ENCODE peak calls at places on chromosomes 1 and 21, in six cellular contexts. G, R, X, S, Y and M are unnamed samples.

GRCh38 chr1:62601412-62601971 is 4.2 kb downstream of the ANGPTL3 start:
- DNase-seq in R (no peak), X (peak; percentile 30), G (no peak), S (no peak), Y (no peak), M (no peak)

GRCh38 chr1:4655674-4656532 is 1.5 kb downstream of the AJAP1 start:
- DNase-seq in R (no peak), G (peak; percentile 47), S (peak; percentile 51), Y (peak; percentile 25), X (no peak), M (peak; percentile 28)

GRCh38 chr1:67314696-67315095 is 7.0 kb downstream of the IL12RB2 start:
- DNase-seq in S (peak; percentile 42), R (no peak), X (no peak), G (no peak), Y (no peak), M (no peak)

GRCh38 chr1:13766906-13767564 is 67.0 kb downstream of the PRDM2 start:
- DNase-seq in X (peak; percentile 88), R (peak; percentile 84), G (no peak), S (no peak), Y (peak; percentile 78), M (no peak)

GRCh38 chr21:28086861-28087581 is 905.7 kb downstream of the LTN1 start:
- DNase-seq in G (no peak), S (no peak), Y (no peak), X (no peak), R (no peak), M (no peak)

GRCh38 chr1:222084996-222085395 is 343.1 kb upstream of the DUSP10 start:
- DNase-seq in Y (no peak), G (no peak), S (no peak), X (peak; percentile 65), R (peak; percentile 69), M (no peak)

GRCh38 chr1:55209247-55209646 is 5.9 kb downstream of the USP24 start:
- DNase-seq in R (no peak), X (no peak), Y (no peak), S (peak; percentile 32), G (no peak), M (no peak)

GRCh38 chr1:8025061-8025670 is 943 bp downstream of the ERRFI1 start:
- DNase-seq in G (no peak), R (no peak), X (no peak), S (no peak), Y (peak; percentile 35), M (no peak)

GRCh38 chr1:175089319-175089718 is 21.7 kb downstream of the TNN start:
- DNase-seq in S (no peak), G (no peak), Y (no peak), R (no peak), X (no peak), M (no peak)

GRCh38 chr1:167722870-167723251 is 1.1 kb downstream of the MPZL1 start:
- DNase-seq in X (peak; percentile 25), G (no peak), Y (peak; percentile 23), R (no peak), S (no peak), M (no peak)

GRCh38 chr1:3911981-3912808 is 12.1 kb upstream of the C1orf174 start:
- DNase-seq in Y (no peak), G (no peak), S (no peak), R (no peak), X (no peak), M (no peak)

GRCh38 chr1:60908159-60908558 is 174.2 kb upstream of the NFIA start:
- DNase-seq in G (no peak), R (no peak), Y (no peak), X (peak; percentile 1), S (no peak), M (no peak)

GRCh38 chr1:87284456-87285240 is 44.0 kb upstream of the LMO4 start:
- DNase-seq in X (no peak), S (no peak), G (peak; percentile 53), Y (no peak), R (no peak), M (no peak)

GRCh38 chr1:107058245-107059032 is 2.0 kb downstream of the PRMT6 start:
- DNase-seq in R (no peak), X (no peak), G (no peak), S (peak; percentile 25), Y (no peak), M (no peak)

GRCh38 chr21:44050276-44050675 is 38.2 kb downstream of the TRAPPC10 start:
- DNase-seq in Y (no peak), R (no peak), G (no peak), X (no peak), S (no peak), M (no peak)

GRCh38 chr21:16534408-16535099 is 804.8 kb downstream of the USP25 start:
- DNase-seq in R (peak; percentile 42), G (no peak), S (no peak), X (peak; percentile 58), Y (peak; percentile 76), M (no peak)

GRCh38 chr1:22652881-22653316 is at the start of gene C1QB:
- DNase-seq in S (no peak), Y (no peak), G (no peak), X (no peak), R (no peak), M (no peak)

GRCh38 chr1:103459385-103459784 is 66.1 kb upstream of the RNPC3 start:
- DNase-seq in G (no peak), S (no peak), R (no peak), Y (no peak), X (no peak), M (no peak)

GRCh38 chr21:41375875-41376274 is 14.0 kb downstream of the MX2 start:
- DNase-seq in Y (no peak), S (no peak), X (no peak), G (no peak), R (no peak), M (no peak)

GRCh38 chr1:162551969-162552683 is 9.4 kb upstream of the UAP1 start:
- DNase-seq in X (no peak), G (no peak), R (no peak), Y (no peak), S (no peak), M (no peak)

GRCh38 chr1:234775477-234776246 is 165.7 kb upstream of the IRF2BP2 start:
- DNase-seq in S (no peak), G (no peak), X (peak; percentile 44), R (no peak), Y (no peak), M (no peak)

GRCh38 chr1:199279107-199279506 is 640.3 kb downstream of the PTPRC start:
- DNase-seq in X (no peak), R (no peak), Y (no peak), S (no peak), G (no peak), M (no peak)

GRCh38 chr1:199283814-199284213 is 645.0 kb downstream of the PTPRC start:
- DNase-seq in R (no peak), X (no peak), S (no peak), G (no peak), Y (peak; percentile 49), M (no peak)

GRCh38 chr1:199282910-199283309 is 644.1 kb downstream of the PTPRC start:
- DNase-seq in R (no peak), X (no peak), S (no peak), Y (peak; percentile 63), G (no peak), M (no peak)

DNA sequence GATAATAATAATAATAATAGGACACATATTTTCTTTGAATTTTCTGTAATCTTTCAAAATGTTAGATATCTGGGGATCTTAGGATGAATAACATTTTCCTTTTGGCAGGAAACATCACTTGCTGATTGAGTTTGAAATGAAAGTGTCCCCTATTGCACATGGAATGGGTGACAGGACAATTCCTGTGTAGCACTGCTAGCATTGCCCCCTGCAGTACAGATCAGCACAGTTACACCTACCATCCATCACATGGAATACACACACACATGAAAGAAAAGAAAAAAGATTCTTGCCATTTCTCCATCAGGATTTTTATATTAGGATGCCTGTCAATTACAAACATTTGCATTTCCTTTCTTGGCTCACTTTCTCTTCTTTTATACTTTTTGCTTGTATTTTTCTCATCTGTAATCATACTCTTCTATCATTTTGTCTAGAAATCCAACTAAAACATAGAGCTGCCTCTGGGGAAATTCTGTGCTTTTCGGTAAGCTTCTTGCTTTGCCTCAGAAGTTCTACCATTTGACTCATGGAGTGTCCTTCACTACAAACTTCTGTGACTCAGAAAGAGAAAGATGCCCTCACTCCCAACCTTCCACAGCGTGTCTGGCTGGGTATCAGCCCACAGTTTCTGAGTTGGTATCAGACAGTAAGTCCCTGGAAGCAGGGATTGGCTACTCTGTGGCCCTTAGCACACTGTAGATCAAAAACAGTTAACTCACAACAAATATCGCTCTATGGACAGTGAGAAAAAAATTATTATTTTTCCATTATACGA is 641.2 kb downstream of the PTPRC start:
- DNase-seq in R (no peak), S (no peak), Y (no peak), X (peak; percentile 43), G (no peak), M (no peak)
- TF ChIP-seq CTCF in R (no peak), S (no peak), Y (no peak), X (peak; percentile 34), G (no peak), M (no peak)

GRCh38 chr1:45302505-45303331 is 24.0 kb upstream of the HPDL start:
- DNase-seq in X (no peak), G (no peak), R (no peak), S (no peak), Y (no peak), M (no peak)

GRCh38 chr1:45299296-45299695 is 27.4 kb upstream of the HPDL start:
- DNase-seq in S (no peak), Y (no peak), R (no peak), G (no peak), X (no peak), M (no peak)

GRCh38 chr1:45297604-45298356 is 28.9 kb upstream of the HPDL start:
- DNase-seq in S (no peak), X (no peak), R (no peak), G (no peak), Y (no peak), M (no peak)

GRCh38 chr1:45299981-45300668 is 26.6 kb upstream of the HPDL start:
- DNase-seq in R (peak; percentile 41), X (peak; percentile 60), S (peak; percentile 67), Y (peak; percentile 78), G (peak; percentile 54), M (peak; percentile 36)

GRCh38 chr1:45300669-45300997 is 26.1 kb upstream of the HPDL start:
- DNase-seq in G (no peak), Y (no peak), X (no peak), S (no peak), R (no peak), M (no peak)
- TF ChIP-seq CTCF in G (no peak), Y (no peak), X (no peak), S (no peak), R (no peak), M (no peak)

DNA sequence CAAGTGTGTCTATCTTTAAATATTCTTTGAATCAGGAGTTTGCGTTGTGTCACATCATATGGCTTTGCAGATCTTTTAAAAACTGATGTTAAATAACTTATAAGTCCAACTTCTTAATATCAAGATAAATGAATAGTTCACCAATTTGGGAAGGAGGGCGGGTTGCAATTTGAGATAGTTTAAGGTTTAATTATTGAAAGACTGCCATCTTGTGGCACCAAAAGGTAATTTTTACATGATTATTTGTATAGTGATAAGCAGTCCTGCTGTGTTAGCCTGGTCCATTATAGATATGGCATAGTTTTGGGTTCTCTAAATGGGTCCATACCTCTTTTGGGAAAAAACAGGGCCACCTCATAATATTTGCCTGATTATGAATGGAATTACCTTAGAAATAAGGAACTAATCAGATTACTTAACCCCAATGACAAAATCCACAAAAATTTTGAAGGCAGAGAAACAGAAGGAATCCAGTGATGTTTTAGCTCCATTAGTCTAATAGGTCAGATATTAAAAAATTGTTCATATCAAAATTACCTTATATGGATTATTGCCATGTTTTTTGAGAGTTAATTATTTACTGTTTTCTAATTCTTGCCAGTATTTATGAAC is 64.3 kb downstream of the PRKAA2 start:
- DNase-seq in R (peak; percentile 27), Y (peak; percentile 70), G (peak; percentile 41), X (peak; percentile 35), S (peak; percentile 11), M (peak; percentile 22)
- TF ChIP-seq CTCF in R (peak; percentile 44), Y (peak; percentile 33), G (no peak), X (peak; percentile 83), S (peak; percentile 28), M (peak; percentile 47)

GRCh38 chr1:18693256-18694098 is 62.8 kb downstream of the PAX7 start:
- DNase-seq in R (no peak), G (no peak), Y (no peak), S (no peak), X (no peak), M (no peak)
- TF ChIP-seq CTCF in R (no peak), G (no peak), Y (no peak), S (no peak), X (no peak), M (no peak)